ENCODE peak calls at places on chromosomes 13 and 19, in six cellular contexts. A, U, P, C, E and I are unnamed samples.

GRCh38 chr13:37491661-37492060 is 106.9 kb downstream of the POSTN start:
- DNase-seq in C (no peak), A (no peak), U (no peak), P (no peak), E (no peak), I (no peak)

GRCh38 chr19:5806905-5807304 is 2.0 kb downstream of the NRTN start:
- DNase-seq in E (no peak), A (no peak), U (no peak), C (no peak), P (no peak), I (no peak)

GRCh38 chr13:35855531-35856019 is 275.6 kb downstream of the DCLK1 start:
- DNase-seq in U (peak; percentile 27), C (no peak), E (no peak), P (peak; percentile 63), A (no peak), I (peak; percentile 66)

GRCh38 chr19:33468361-33469170 is 53.0 kb downstream of the PEPD start:
- DNase-seq in A (peak; percentile 56), P (no peak), E (no peak), C (no peak), U (no peak), I (no peak)

GRCh38 chr19:44723299-44723951 is 24.5 kb downstream of the CEACAM16 start:
- DNase-seq in U (no peak), E (no peak), A (no peak), P (no peak), C (no peak), I (no peak)

GRCh38 chr19:40217921-40218890 is at the start of gene TTC9B:
- DNase-seq in C (no peak), A (no peak), P (no peak), E (no peak), U (no peak), I (peak; percentile 93)

GRCh38 chr13:110467516-110467915 is 94.0 kb downstream of the RAB20 start:
- DNase-seq in P (no peak), U (no peak), E (no peak), C (no peak), A (no peak), I (no peak)

GRCh38 chr13:84430441-84430840 is 548.2 kb upstream of the SLITRK1 start:
- DNase-seq in C (no peak), U (no peak), A (peak; percentile 1), E (no peak), P (no peak), I (no peak)

GRCh38 chr13:112744306-112745021 is 54.6 kb downstream of the ATP11A start:
- DNase-seq in U (no peak), P (no peak), E (no peak), C (no peak), A (peak; percentile 63), I (no peak)

GRCh38 chr19:18202759-18203407 is 959 bp downstream of the RAB3A start:
- DNase-seq in E (no peak), A (no peak), P (no peak), U (no peak), C (no peak), I (peak; percentile 80)

GRCh38 chr13:57640582-57640981 is 9.0 kb downstream of the PCDH17 start:
- DNase-seq in A (no peak), C (no peak), P (no peak), E (no peak), U (no peak), I (no peak)

DNA sequence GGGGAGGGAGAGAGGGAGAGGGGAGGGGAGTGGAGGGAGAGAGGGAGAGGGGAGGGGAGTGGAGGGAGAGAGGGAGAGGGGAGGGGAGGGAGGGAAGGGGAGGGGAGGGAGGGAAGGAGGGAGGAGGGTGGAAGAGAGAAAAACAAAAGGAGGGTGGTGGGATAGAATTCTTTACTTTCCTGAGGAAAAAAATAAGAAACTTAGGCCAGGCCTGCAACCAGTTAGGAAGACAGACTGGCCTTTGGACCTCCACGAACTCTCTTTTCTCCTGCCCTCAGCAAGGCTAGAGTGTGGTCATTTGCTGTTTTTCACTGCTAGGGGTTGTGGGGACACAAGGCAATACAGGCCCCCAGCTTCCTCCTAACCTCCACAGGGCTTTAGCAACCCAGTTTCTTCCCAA is 4.2 kb downstream of the CCDC8 start:
- DNase-seq in C (no peak), A (no peak), P (no peak), U (no peak), E (no peak), I (no peak)
- TF ChIP-seq CEBPB in C (no peak), A (no peak), P (no peak), U (no peak), E (no peak), I (no peak)

GRCh38 chr13:29498426-29499040 is 97.0 kb downstream of the SLC7A1 start:
- DNase-seq in C (no peak), E (no peak), U (no peak), A (no peak), P (no peak), I (no peak)

GRCh38 chr13:29499766-29500165 is 95.7 kb downstream of the SLC7A1 start:
- DNase-seq in E (no peak), U (no peak), C (no peak), P (no peak), A (no peak), I (no peak)

GRCh38 chr13:29501674-29502073 is 93.8 kb downstream of the SLC7A1 start:
- DNase-seq in U (no peak), A (no peak), P (no peak), C (no peak), E (no peak), I (no peak)

GRCh38 chr13:29502391-29503008 is 93.0 kb downstream of the SLC7A1 start:
- DNase-seq in U (no peak), E (no peak), A (no peak), P (no peak), C (no peak), I (no peak)

GRCh38 chr13:29500426-29500825 is 95.1 kb downstream of the SLC7A1 start:
- DNase-seq in C (no peak), E (no peak), U (no peak), A (no peak), P (no peak), I (no peak)
- H3K4me1 ChIP-seq in C (peaks cover 7% of the 10 kb centered on the region), E (peaks cover 10% of the 10 kb centered on the region), U (no peaks in the 10 kb centered on the region), A (peaks cover 9% of the 10 kb centered on the region), P (no peaks in the 10 kb centered on the region), I (no peaks in the 10 kb centered on the region)

GRCh38 chr19:42478765-42479307 is 36.1 kb upstream of the CXCL17 start:
- DNase-seq in P (no peak), U (no peak), A (no peak), C (no peak), E (no peak), I (no peak)

GRCh38 chr19:42479736-42480135 is 37.0 kb upstream of the CXCL17 start:
- DNase-seq in E (no peak), U (no peak), P (no peak), C (no peak), A (no peak), I (no peak)

GRCh38 chr19:42477933-42478332 is 35.2 kb upstream of the CXCL17 start:
- DNase-seq in A (no peak), E (no peak), C (no peak), P (no peak), U (no peak), I (no peak)

GRCh38 chr19:42477117-42477516 is 34.4 kb upstream of the CXCL17 start:
- DNase-seq in P (no peak), A (no peak), U (no peak), E (no peak), C (no peak), I (no peak)

DNA sequence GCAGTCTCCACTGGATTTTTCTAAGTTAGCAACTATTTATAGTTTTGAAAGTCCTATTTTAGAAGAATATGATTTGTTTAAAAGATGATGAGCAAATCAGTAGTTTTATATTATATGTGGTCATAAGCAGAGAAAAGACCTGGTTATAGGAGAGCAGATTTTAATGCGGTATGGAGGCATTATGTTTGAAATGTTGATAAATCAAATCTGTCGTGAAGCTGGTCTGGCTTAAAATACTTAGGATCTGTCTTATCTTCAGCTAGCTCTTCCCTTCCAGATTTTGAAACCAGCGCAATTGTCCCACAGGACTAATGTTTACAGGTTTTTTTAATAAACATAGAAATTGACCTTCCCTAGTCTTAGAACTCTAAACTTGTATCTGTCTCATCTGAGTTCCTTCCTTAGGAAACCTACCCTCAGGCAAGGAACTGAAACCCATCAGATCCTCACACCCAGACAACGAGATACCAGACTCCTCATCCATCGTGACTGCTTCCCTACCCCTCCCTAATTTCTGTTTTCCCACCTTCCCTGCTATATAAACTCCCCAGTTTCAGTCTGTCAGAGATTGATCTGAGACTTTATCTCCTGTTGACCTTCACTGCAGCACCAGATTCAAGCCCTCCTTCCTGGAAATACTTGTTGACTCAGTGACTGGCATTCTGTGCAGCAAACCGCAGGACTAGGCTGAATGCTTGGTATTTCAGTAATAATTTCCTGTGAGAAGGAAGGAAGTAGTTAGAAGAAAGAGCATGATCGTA is 37.8 kb upstream of the CXCL17 start:
- DNase-seq in U (no peak), C (no peak), P (no peak), A (peak; percentile 47), E (peak; percentile 93), I (no peak)
- TF ChIP-seq CEBPB in U (no peak), C (no peak), P (no peak), A (no peak), E (no peak), I (no peak)

GRCh38 chr19:1907563-1908363 is 2.6 kb downstream of the ADAT3 start:
- DNase-seq in P (no peak), C (no peak), U (no peak), E (peak; percentile 55), A (no peak), I (no peak)
- H3K4me1 ChIP-seq in P (peaks cover 26% of the 10 kb centered on the region), C (peaks cover 36% of the 10 kb centered on the region), U (peaks cover 15% of the 10 kb centered on the region), E (peaks cover 62% of the 10 kb centered on the region), A (peaks cover 10% of the 10 kb centered on the region), I (peaks cover 8% of the 10 kb centered on the region)

GRCh38 chr19:34963531-34964406 is at the start of gene ZNF792:
- DNase-seq in E (peak; percentile 56), C (no peak), P (peak; percentile 16), U (peak; percentile 94), A (peak; percentile 34), I (peak; percentile 7)
- TF ChIP-seq CEBPB in E (no peak), C (no peak), P (no peak), U (no peak), A (no peak), I (no peak)

GRCh38 chr13:45337803-45338202 is 3.2 kb downstream of the TPT1 start:
- DNase-seq in P (no peak), A (no peak), E (no peak), U (no peak), C (no peak), I (no peak)
- H3K4me1 ChIP-seq in P (peaks cover 80% of the 10 kb centered on the region), A (peaks cover 6% of the 10 kb centered on the region), E (peaks cover 78% of the 10 kb centered on the region), U (peaks cover 70% of the 10 kb centered on the region), C (peaks cover 24% of the 10 kb centered on the region), I (peaks cover 3% of the 10 kb centered on the region)

GRCh38 chr19:1069009-1069779 is 2.2 kb downstream of the ARHGAP45 start:
- DNase-seq in A (no peak), U (no peak), P (no peak), E (no peak), C (no peak), I (no peak)
- TF ChIP-seq CEBPB in A (no peak), U (no peak), P (no peak), E (no peak), C (no peak), I (no peak)